ENCODE peak calls at places on chromosome 17, in five cellular contexts. One of them, this sample, is unnamed. For H3K27me3, the result is how much of the 10 kb centered on the place peaks cover.

GRCh38 chr17:50127661-50128361 is 2.1 kb downstream of the SAMD14 start:
- DNase-seq in effector memory CD4-positive, alpha-beta T cell: no peak
- DNase-seq in left lung: no peak
- DNase-seq in heart left ventricle: no peak
- DNase-seq in ascending aorta: no peak
- DNase-seq in this sample: no peak

GRCh38 chr17:32303861-32304288 is 38.1 kb downstream of the C17orf75 start:
- DNase-seq in left lung: no peak
- DNase-seq in ascending aorta: no peak
- DNase-seq in heart left ventricle: no peak
- DNase-seq in effector memory CD4-positive, alpha-beta T cell: no peak
- DNase-seq in this sample: no peak

GRCh38 chr17:1222321-1222720 is 42.5 kb upstream of the ABR start:
- DNase-seq in heart left ventricle: no peak
- DNase-seq in left lung: no peak
- DNase-seq in ascending aorta: no peak
- DNase-seq in effector memory CD4-positive, alpha-beta T cell: no peak
- DNase-seq in this sample: no peak

GRCh38 chr17:57311281-57312216 is 55.2 kb downstream of the MSI2 start:
- DNase-seq in left lung: no peak
- DNase-seq in ascending aorta: no peak
- DNase-seq in effector memory CD4-positive, alpha-beta T cell: no peak
- DNase-seq in heart left ventricle: no peak
- DNase-seq in this sample: no peak

GRCh38 chr17:30344283-30345088 is 10.6 kb upstream of the TMIGD1 start:
- DNase-seq in left lung: peak
- DNase-seq in ascending aorta: no peak
- DNase-seq in effector memory CD4-positive, alpha-beta T cell: no peak
- DNase-seq in heart left ventricle: peak
- DNase-seq in this sample: no peak

GRCh38 chr17:41894791-41895331 is 23.9 kb downstream of the ACLY start:
- DNase-seq in left lung: no peak
- DNase-seq in ascending aorta: peak
- DNase-seq in heart left ventricle: no peak
- DNase-seq in effector memory CD4-positive, alpha-beta T cell: no peak
- DNase-seq in this sample: no peak

GRCh38 chr17:2049333-2050245 is 5.3 kb upstream of the HIC1 start:
- DNase-seq in heart left ventricle: peak
- DNase-seq in effector memory CD4-positive, alpha-beta T cell: peak
- DNase-seq in ascending aorta: peak
- DNase-seq in left lung: peak
- DNase-seq in this sample: peak

GRCh38 chr17:29163563-29163962 is 16.6 kb downstream of the MYO18A start:
- DNase-seq in left lung: no peak
- DNase-seq in heart left ventricle: no peak
- DNase-seq in ascending aorta: no peak
- DNase-seq in effector memory CD4-positive, alpha-beta T cell: no peak
- DNase-seq in this sample: no peak

GRCh38 chr17:50602514-50603235 is 32.0 kb upstream of the ABCC3 start:
- DNase-seq in heart left ventricle: no peak
- DNase-seq in effector memory CD4-positive, alpha-beta T cell: no peak
- DNase-seq in left lung: no peak
- DNase-seq in ascending aorta: no peak
- DNase-seq in this sample: no peak

GRCh38 chr17:76969598-76970172 is 101.5 kb downstream of the MGAT5B start:
- DNase-seq in effector memory CD4-positive, alpha-beta T cell: no peak
- DNase-seq in ascending aorta: no peak
- DNase-seq in left lung: no peak
- DNase-seq in heart left ventricle: peak
- DNase-seq in this sample: no peak

GRCh38 chr17:28646039-28646754 is 1.2 kb upstream of the BLTP2 start:
- DNase-seq in heart left ventricle: no peak
- DNase-seq in left lung: no peak
- DNase-seq in effector memory CD4-positive, alpha-beta T cell: no peak
- DNase-seq in ascending aorta: no peak
- DNase-seq in this sample: peak

GRCh38 chr17:50630524-50631194 is 4.0 kb upstream of the ABCC3 start:
- DNase-seq in left lung: no peak
- DNase-seq in heart left ventricle: no peak
- DNase-seq in ascending aorta: no peak
- DNase-seq in effector memory CD4-positive, alpha-beta T cell: peak
- DNase-seq in this sample: no peak

GRCh38 chr17:62735027-62735651 is 73.0 kb downstream of the MARCHF10 start:
- DNase-seq in heart left ventricle: no peak
- DNase-seq in left lung: no peak
- DNase-seq in effector memory CD4-positive, alpha-beta T cell: no peak
- DNase-seq in ascending aorta: no peak
- DNase-seq in this sample: no peak

GRCh38 chr17:74190807-74191206 is 12.7 kb upstream of the RPL38 start:
- DNase-seq in left lung: no peak
- DNase-seq in effector memory CD4-positive, alpha-beta T cell: no peak
- DNase-seq in heart left ventricle: no peak
- DNase-seq in ascending aorta: no peak
- DNase-seq in this sample: no peak

GRCh38 chr17:83035722-83036121 is 43.7 kb upstream of the METRNL start:
- DNase-seq in effector memory CD4-positive, alpha-beta T cell: no peak
- DNase-seq in heart left ventricle: no peak
- DNase-seq in ascending aorta: no peak
- DNase-seq in left lung: peak
- DNase-seq in this sample: no peak

GRCh38 chr17:2058521-2059124 is 3.7 kb downstream of the HIC1 start:
- DNase-seq in effector memory CD4-positive, alpha-beta T cell: peak
- DNase-seq in left lung: peak
- DNase-seq in ascending aorta: no peak
- DNase-seq in heart left ventricle: peak
- DNase-seq in this sample: peak

GRCh38 chr17:5468075-5468473 is 708 bp downstream of the DHX33 start:
- DNase-seq in heart left ventricle: no peak
- DNase-seq in ascending aorta: no peak
- DNase-seq in effector memory CD4-positive, alpha-beta T cell: no peak
- DNase-seq in left lung: no peak
- DNase-seq in this sample: no peak

GRCh38 chr17:64128787-64129514 is 993 bp downstream of the ERN1 start:
- DNase-seq in left lung: peak
- DNase-seq in effector memory CD4-positive, alpha-beta T cell: no peak
- DNase-seq in ascending aorta: no peak
- DNase-seq in heart left ventricle: no peak
- DNase-seq in this sample: no peak

GRCh38 chr17:7774037-7774659 is 56.6 kb downstream of the DNAH2 start:
- DNase-seq in effector memory CD4-positive, alpha-beta T cell: no peak
- DNase-seq in left lung: peak
- DNase-seq in ascending aorta: no peak
- DNase-seq in heart left ventricle: no peak
- DNase-seq in this sample: no peak

GRCh38 chr17:60311936-60312335 is 80.0 kb downstream of the USP32 start:
- DNase-seq in ascending aorta: no peak
- DNase-seq in heart left ventricle: no peak
- DNase-seq in left lung: no peak
- DNase-seq in effector memory CD4-positive, alpha-beta T cell: no peak
- DNase-seq in this sample: no peak

GRCh38 chr17:48637323-48638260 is 11.4 kb upstream of the HOXB9 start:
- DNase-seq in ascending aorta: no peak
- DNase-seq in effector memory CD4-positive, alpha-beta T cell: no peak
- DNase-seq in heart left ventricle: no peak
- DNase-seq in left lung: no peak
- DNase-seq in this sample: no peak

GRCh38 chr17:8966926-8967325 is 1.4 kb upstream of the PIK3R5 start:
- DNase-seq in effector memory CD4-positive, alpha-beta T cell: no peak
- DNase-seq in left lung: no peak
- DNase-seq in heart left ventricle: no peak
- DNase-seq in ascending aorta: no peak
- DNase-seq in this sample: no peak

GRCh38 chr17:6374761-6375312 is 60.1 kb downstream of the AIPL1 start:
- DNase-seq in ascending aorta: no peak
- DNase-seq in effector memory CD4-positive, alpha-beta T cell: no peak
- DNase-seq in heart left ventricle: no peak
- DNase-seq in left lung: peak
- DNase-seq in this sample: no peak

GRCh38 chr17:54836723-54837462 is 63.8 kb upstream of the TOM1L1 start:
- DNase-seq in ascending aorta: no peak
- DNase-seq in left lung: no peak
- DNase-seq in heart left ventricle: no peak
- DNase-seq in effector memory CD4-positive, alpha-beta T cell: no peak
- DNase-seq in this sample: no peak

GRCh38 chr17:66904760-66905637 is 59.5 kb upstream of the CACNG4 start:
- DNase-seq in ascending aorta: no peak
- DNase-seq in left lung: no peak
- DNase-seq in heart left ventricle: no peak
- DNase-seq in effector memory CD4-positive, alpha-beta T cell: no peak
- DNase-seq in this sample: no peak

GRCh38 chr17:70405492-70406220 is 236.3 kb downstream of the KCNJ2 start:
- DNase-seq in heart left ventricle: no peak
- DNase-seq in left lung: no peak
- DNase-seq in effector memory CD4-positive, alpha-beta T cell: no peak
- DNase-seq in ascending aorta: no peak
- DNase-seq in this sample: peak

GRCh38 chr17:51164911-51165679 is 1.1 kb upstream of the NME2 start:
- DNase-seq in heart left ventricle: no peak
- DNase-seq in effector memory CD4-positive, alpha-beta T cell: no peak
- DNase-seq in ascending aorta: no peak
- DNase-seq in left lung: no peak
- DNase-seq in this sample: no peak

GRCh38 chr17:28405632-28406477 is at the start of gene SLC46A1:
- DNase-seq in effector memory CD4-positive, alpha-beta T cell: no peak
- DNase-seq in ascending aorta: peak
- DNase-seq in left lung: peak
- DNase-seq in heart left ventricle: peak
- DNase-seq in this sample: peak

GRCh38 chr17:81527591-81528383 is at the start of gene FSCN2:
- DNase-seq in heart left ventricle: peak
- DNase-seq in ascending aorta: no peak
- DNase-seq in effector memory CD4-positive, alpha-beta T cell: no peak
- DNase-seq in left lung: no peak
- DNase-seq in this sample: no peak

GRCh38 chr17:75844530-75845057 is 390 bp upstream of the UNC13D start:
- DNase-seq in heart left ventricle: no peak
- DNase-seq in left lung: peak
- DNase-seq in effector memory CD4-positive, alpha-beta T cell: no peak
- DNase-seq in ascending aorta: no peak
- DNase-seq in this sample: no peak

GRCh38 chr17:30151471-30151870 is 34.9 kb downstream of the NSRP1 start:
- DNase-seq in left lung: no peak
- DNase-seq in effector memory CD4-positive, alpha-beta T cell: no peak
- DNase-seq in heart left ventricle: no peak
- DNase-seq in ascending aorta: no peak
- DNase-seq in this sample: no peak

DNA sequence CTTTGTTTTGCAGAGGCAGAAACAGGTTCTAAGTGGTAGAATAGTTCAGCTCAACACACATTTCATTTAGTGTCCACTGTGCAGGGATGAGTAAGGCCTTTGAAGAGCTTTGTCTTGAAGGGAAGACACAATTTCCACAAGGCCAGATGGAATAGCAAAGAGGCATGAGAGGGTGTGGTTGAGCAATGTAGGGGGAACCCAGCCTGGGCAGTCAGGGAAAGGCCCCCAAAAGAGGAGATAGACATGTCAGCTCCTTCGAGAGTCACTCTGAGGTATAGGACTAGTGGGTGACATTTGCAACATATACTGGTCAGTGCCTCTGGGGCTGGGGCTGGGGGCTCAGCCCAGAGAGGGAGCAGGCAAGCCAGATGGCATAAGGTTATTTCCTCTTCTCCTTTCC is 7.0 kb downstream of the ALKBH5 start:
- DNase-seq in ascending aorta: no peak
- DNase-seq in left lung: no peak
- DNase-seq in heart left ventricle: no peak
- DNase-seq in effector memory CD4-positive, alpha-beta T cell: no peak
- DNase-seq in this sample: no peak
- H3K4me3 ChIP-seq in ascending aorta: peak
- H3K4me3 ChIP-seq in left lung: no peak
- H3K4me3 ChIP-seq in heart left ventricle: no peak
- H3K4me3 ChIP-seq in effector memory CD4-positive, alpha-beta T cell: no peak
- H3K4me3 ChIP-seq in this sample: no peak

GRCh38 chr17:16273929-16274339 is 56.9 kb downstream of the PIGL start:
- DNase-seq in effector memory CD4-positive, alpha-beta T cell: no peak
- DNase-seq in ascending aorta: no peak
- DNase-seq in heart left ventricle: no peak
- DNase-seq in left lung: no peak
- DNase-seq in this sample: no peak

GRCh38 chr17:16272111-16272510 is 55.1 kb downstream of the PIGL start:
- DNase-seq in ascending aorta: no peak
- DNase-seq in effector memory CD4-positive, alpha-beta T cell: no peak
- DNase-seq in heart left ventricle: no peak
- DNase-seq in left lung: no peak
- DNase-seq in this sample: no peak

GRCh38 chr17:16275024-16275423 is 58.0 kb downstream of the PIGL start:
- DNase-seq in ascending aorta: no peak
- DNase-seq in heart left ventricle: no peak
- DNase-seq in effector memory CD4-positive, alpha-beta T cell: no peak
- DNase-seq in left lung: no peak
- DNase-seq in this sample: no peak

GRCh38 chr17:16269658-16270057 is 52.6 kb downstream of the PIGL start:
- DNase-seq in heart left ventricle: no peak
- DNase-seq in ascending aorta: no peak
- DNase-seq in effector memory CD4-positive, alpha-beta T cell: no peak
- DNase-seq in left lung: no peak
- DNase-seq in this sample: no peak

DNA sequence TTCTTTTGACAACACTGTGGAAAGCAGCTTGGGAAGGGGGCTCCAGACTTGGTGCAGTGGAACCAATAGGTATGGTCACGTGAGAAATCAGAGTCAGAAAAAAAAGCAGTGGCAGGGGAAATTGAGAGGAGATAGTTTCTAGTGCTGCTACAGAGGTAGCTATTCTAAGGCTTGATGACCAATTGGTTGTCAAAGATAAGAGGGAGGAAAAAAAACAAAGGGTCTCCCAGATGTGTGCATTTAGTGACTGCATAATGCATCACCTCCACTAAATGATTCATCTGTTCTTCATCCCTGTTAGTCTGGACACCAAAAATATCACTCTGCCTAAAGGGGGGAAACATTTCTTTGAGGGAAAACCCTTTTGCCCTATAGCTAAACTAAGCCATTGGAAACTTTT is 56.5 kb downstream of the PIGL start:
- DNase-seq in ascending aorta: no peak
- DNase-seq in effector memory CD4-positive, alpha-beta T cell: no peak
- DNase-seq in left lung: no peak
- DNase-seq in heart left ventricle: no peak
- DNase-seq in this sample: no peak
- H3K27me3 ChIP-seq in ascending aorta: under half
- H3K27me3 ChIP-seq in effector memory CD4-positive, alpha-beta T cell: under half
- H3K27me3 ChIP-seq in left lung: under half
- H3K27me3 ChIP-seq in heart left ventricle: under half
- H3K27me3 ChIP-seq in this sample: under half

DNA sequence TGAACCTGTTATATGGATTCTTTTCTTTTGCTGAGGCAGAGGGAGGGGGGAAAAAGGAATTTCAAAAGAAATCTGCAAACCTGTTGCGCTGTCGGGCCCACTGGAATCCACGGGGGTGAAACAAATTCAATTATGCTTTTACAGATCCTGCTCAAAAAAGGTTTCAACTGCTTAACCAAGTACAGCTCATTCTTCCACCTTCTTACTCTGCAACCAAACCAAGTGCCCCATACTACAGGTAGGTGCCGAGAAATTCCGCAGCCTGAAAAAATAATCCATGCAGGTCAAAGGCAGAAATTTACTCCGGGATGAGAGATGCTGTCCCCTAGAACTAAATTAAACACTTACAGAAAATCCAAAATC is 416 bp downstream of the RNF43 start:
- DNase-seq in ascending aorta: no peak
- DNase-seq in left lung: no peak
- DNase-seq in heart left ventricle: no peak
- DNase-seq in effector memory CD4-positive, alpha-beta T cell: no peak
- DNase-seq in this sample: no peak
- H3K4me3 ChIP-seq in ascending aorta: peak
- H3K4me3 ChIP-seq in left lung: peak
- H3K4me3 ChIP-seq in heart left ventricle: peak
- H3K4me3 ChIP-seq in effector memory CD4-positive, alpha-beta T cell: no peak
- H3K4me3 ChIP-seq in this sample: no peak

GRCh38 chr17:44759096-44759915 is 518 bp downstream of the ADAM11 start:
- DNase-seq in heart left ventricle: no peak
- DNase-seq in ascending aorta: no peak
- DNase-seq in effector memory CD4-positive, alpha-beta T cell: no peak
- DNase-seq in left lung: no peak
- DNase-seq in this sample: no peak
- H3K27me3 ChIP-seq in heart left ventricle: under half
- H3K27me3 ChIP-seq in ascending aorta: under half
- H3K27me3 ChIP-seq in effector memory CD4-positive, alpha-beta T cell: under half
- H3K27me3 ChIP-seq in left lung: under half
- H3K27me3 ChIP-seq in this sample: under half

This sample was measured in GM06990.